ENCODE peak calls at places on chromosome 2, in five cellular contexts. One of them, this sample, is unnamed.

GRCh38 chr2:43024515-43024962 is 201.9 kb downstream of the ZFP36L2 start:
- DNase-seq in WERI-Rb-1: peak; percentile 90
- DNase-seq in brain microvascular endothelial cell: peak; percentile 42
- DNase-seq in bronchial epithelial cell: peak; percentile 31
- DNase-seq in HFF-Myc: no peak
- DNase-seq in this sample: peak; percentile 15

GRCh38 chr2:241252778-241253475 is 62.5 kb downstream of the HDLBP start:
- DNase-seq in WERI-Rb-1: no peak
- DNase-seq in brain microvascular endothelial cell: no peak
- DNase-seq in bronchial epithelial cell: no peak
- DNase-seq in HFF-Myc: no peak
- DNase-seq in this sample: no peak

GRCh38 chr2:72144412-72144745 is 3.3 kb downstream of the CYP26B1 start:
- DNase-seq in WERI-Rb-1: no peak
- DNase-seq in brain microvascular endothelial cell: no peak
- DNase-seq in bronchial epithelial cell: no peak
- DNase-seq in HFF-Myc: no peak
- DNase-seq in this sample: no peak

GRCh38 chr2:24515841-24516240 is 24.8 kb downstream of the NCOA1 start:
- DNase-seq in WERI-Rb-1: no peak
- DNase-seq in brain microvascular endothelial cell: no peak
- DNase-seq in bronchial epithelial cell: no peak
- DNase-seq in HFF-Myc: no peak
- DNase-seq in this sample: no peak

GRCh38 chr2:11679016-11679415 is 9.0 kb upstream of the NTSR2 start:
- DNase-seq in WERI-Rb-1: peak; percentile 8
- DNase-seq in brain microvascular endothelial cell: no peak
- DNase-seq in bronchial epithelial cell: no peak
- DNase-seq in HFF-Myc: no peak
- DNase-seq in this sample: no peak

GRCh38 chr2:120719471-120719870 is 16.2 kb upstream of the GLI2 start:
- DNase-seq in WERI-Rb-1: no peak
- DNase-seq in brain microvascular endothelial cell: no peak
- DNase-seq in bronchial epithelial cell: no peak
- DNase-seq in HFF-Myc: no peak
- DNase-seq in this sample: no peak

GRCh38 chr2:68849579-68850030 is 21.6 kb downstream of the BMP10 start:
- DNase-seq in WERI-Rb-1: no peak
- DNase-seq in brain microvascular endothelial cell: peak; percentile 86
- DNase-seq in bronchial epithelial cell: peak; percentile 31
- DNase-seq in HFF-Myc: no peak
- DNase-seq in this sample: no peak

GRCh38 chr2:236210536-236210935 is 42.4 kb upstream of the GBX2 start:
- DNase-seq in WERI-Rb-1: no peak
- DNase-seq in brain microvascular endothelial cell: no peak
- DNase-seq in bronchial epithelial cell: no peak
- DNase-seq in HFF-Myc: no peak
- DNase-seq in this sample: no peak

GRCh38 chr2:111068435-111069058 is 52.2 kb upstream of the BCL2L11 start:
- DNase-seq in WERI-Rb-1: no peak
- DNase-seq in brain microvascular endothelial cell: no peak
- DNase-seq in bronchial epithelial cell: peak; percentile 88
- DNase-seq in HFF-Myc: no peak
- DNase-seq in this sample: no peak

GRCh38 chr2:112692914-112693313 is 27.9 kb upstream of the NT5DC4 start:
- DNase-seq in WERI-Rb-1: no peak
- DNase-seq in brain microvascular endothelial cell: no peak
- DNase-seq in bronchial epithelial cell: peak; percentile 77
- DNase-seq in HFF-Myc: no peak
- DNase-seq in this sample: no peak

DNA sequence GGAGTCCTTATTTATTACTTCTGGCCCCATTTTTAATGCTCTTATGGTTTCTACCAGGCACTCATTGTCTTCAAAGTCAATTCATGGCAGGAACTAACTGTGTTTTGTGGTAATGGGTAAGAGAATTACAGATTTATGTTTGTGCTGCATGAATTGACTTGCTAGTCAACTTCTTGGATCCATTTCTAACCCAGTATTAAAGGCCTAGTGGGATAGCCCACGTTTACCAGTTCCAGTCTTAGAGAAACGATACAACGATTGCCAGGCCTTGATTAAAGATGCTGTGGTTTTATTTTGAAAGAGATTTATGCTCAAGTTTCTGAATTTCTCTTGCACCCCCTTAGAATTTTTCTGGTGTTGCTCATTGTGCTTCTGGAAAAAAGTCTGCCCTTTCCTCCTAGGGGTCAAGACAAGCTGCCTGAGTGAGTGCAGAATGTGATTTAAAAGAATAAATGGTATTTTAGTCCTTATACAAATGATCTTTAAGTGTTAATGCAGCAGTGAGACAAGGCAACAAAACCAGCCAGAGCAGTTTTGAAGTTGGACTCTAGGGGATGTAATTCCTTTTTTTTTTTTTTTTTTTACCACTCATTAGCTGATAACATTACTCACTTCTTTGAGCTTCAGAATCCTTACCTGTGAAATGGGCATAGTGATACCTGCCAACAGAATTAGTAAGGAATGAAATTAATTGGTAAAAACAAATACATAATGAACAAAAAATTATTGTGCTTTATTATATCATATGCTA is 101.5 kb downstream of the ARHGAP15 start:
- DNase-seq in WERI-Rb-1: no peak
- DNase-seq in brain microvascular endothelial cell: no peak
- DNase-seq in bronchial epithelial cell: no peak
- DNase-seq in HFF-Myc: no peak
- DNase-seq in this sample: no peak
- TF ChIP-seq CTCF in WERI-Rb-1: no peak
- TF ChIP-seq CTCF in brain microvascular endothelial cell: peak; percentile 14
- TF ChIP-seq CTCF in bronchial epithelial cell: no peak
- TF ChIP-seq CTCF in HFF-Myc: no peak
- TF ChIP-seq CTCF in this sample: peak; percentile 24

GRCh38 chr2:175049671-175050070 is 44.5 kb upstream of the CHN1 start:
- DNase-seq in WERI-Rb-1: no peak
- DNase-seq in brain microvascular endothelial cell: no peak
- DNase-seq in bronchial epithelial cell: peak; percentile 19
- DNase-seq in HFF-Myc: no peak
- DNase-seq in this sample: no peak

GRCh38 chr2:175048275-175048674 is 43.1 kb upstream of the CHN1 start:
- DNase-seq in WERI-Rb-1: no peak
- DNase-seq in brain microvascular endothelial cell: no peak
- DNase-seq in bronchial epithelial cell: no peak
- DNase-seq in HFF-Myc: no peak
- DNase-seq in this sample: no peak
- H3K4me3 ChIP-seq in WERI-Rb-1: no peak overlapping the region
- H3K4me3 ChIP-seq in brain microvascular endothelial cell: no peak overlapping the region
- H3K4me3 ChIP-seq in bronchial epithelial cell: no peak overlapping the region
- H3K4me3 ChIP-seq in HFF-Myc: no peak overlapping the region
- H3K4me3 ChIP-seq in this sample: no peak overlapping the region

DNA sequence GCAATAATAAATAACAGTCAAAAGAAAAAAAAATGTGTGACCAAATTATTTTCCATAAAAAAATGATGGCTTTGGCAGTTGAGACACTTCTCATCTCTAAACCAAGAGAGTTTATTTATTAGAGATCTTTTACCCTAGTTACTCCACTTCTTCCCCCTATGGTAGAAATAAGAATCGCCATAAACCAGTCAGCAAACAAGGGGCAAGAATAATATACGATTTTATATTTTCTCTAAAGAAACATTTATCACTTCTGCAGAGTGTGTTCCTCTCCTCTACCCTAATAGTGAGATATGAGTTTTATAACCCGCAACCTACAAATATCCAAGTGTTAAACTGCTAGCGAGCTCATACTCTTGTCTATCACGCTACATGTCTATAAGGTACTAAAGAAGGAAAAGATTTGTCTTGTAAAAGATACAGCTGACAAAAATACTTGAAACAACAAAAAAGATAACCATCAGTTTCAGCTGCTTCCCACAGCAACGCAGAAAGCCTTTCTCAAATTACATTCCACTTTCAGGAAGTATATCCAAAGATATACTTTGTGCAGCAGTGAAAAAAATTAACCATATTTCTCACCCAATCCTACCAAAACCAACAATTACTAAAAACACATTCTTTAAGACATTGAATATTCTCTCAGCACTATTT is 2.2 kb downstream of the RNF103 start:
- DNase-seq in WERI-Rb-1: no peak
- DNase-seq in brain microvascular endothelial cell: no peak
- DNase-seq in bronchial epithelial cell: no peak
- DNase-seq in HFF-Myc: no peak
- DNase-seq in this sample: no peak
- TF ChIP-seq CTCF in WERI-Rb-1: no peak
- TF ChIP-seq CTCF in brain microvascular endothelial cell: no peak
- TF ChIP-seq CTCF in bronchial epithelial cell: no peak
- TF ChIP-seq CTCF in HFF-Myc: no peak
- TF ChIP-seq CTCF in this sample: no peak

GRCh38 chr2:226795281-226796011 is 4.2 kb downstream of the IRS1 start:
- DNase-seq in WERI-Rb-1: no peak
- DNase-seq in brain microvascular endothelial cell: no peak
- DNase-seq in bronchial epithelial cell: no peak
- DNase-seq in HFF-Myc: no peak
- DNase-seq in this sample: no peak
- H3K4me3 ChIP-seq in WERI-Rb-1: no peak overlapping the region
- H3K4me3 ChIP-seq in brain microvascular endothelial cell: peak overlapping the region; percentile 65
- H3K4me3 ChIP-seq in bronchial epithelial cell: peak overlapping the region; percentile 32
- H3K4me3 ChIP-seq in HFF-Myc: peak overlapping the region; percentile 77
- H3K4me3 ChIP-seq in this sample: peak overlapping the region; percentile 88

DNA sequence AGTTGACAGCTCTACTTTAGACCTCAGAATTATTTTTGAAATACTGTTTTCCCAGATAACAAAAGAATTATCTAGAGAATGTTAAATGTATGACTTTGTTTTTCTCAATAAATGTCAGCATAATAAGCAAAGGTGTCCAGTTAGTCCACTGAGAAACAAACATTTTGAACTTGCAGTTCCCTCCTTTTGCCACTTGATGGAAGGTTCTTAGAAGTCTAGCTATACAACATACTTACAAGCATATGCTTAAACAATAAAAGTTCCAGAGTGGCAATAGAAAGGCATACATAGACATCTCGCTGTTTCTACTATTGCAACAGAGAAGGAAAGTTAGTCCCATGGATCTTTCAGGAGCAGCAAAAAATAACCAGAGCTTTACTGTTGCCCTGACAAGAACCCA is 11.8 kb downstream of the NDUFA10 start:
- DNase-seq in WERI-Rb-1: no peak
- DNase-seq in brain microvascular endothelial cell: no peak
- DNase-seq in bronchial epithelial cell: peak; percentile 33
- DNase-seq in HFF-Myc: no peak
- DNase-seq in this sample: no peak
- TF ChIP-seq CTCF in WERI-Rb-1: no peak
- TF ChIP-seq CTCF in brain microvascular endothelial cell: peak; percentile 38
- TF ChIP-seq CTCF in bronchial epithelial cell: no peak
- TF ChIP-seq CTCF in HFF-Myc: peak; percentile 11
- TF ChIP-seq CTCF in this sample: peak; percentile 34

This sample was measured in astrocyte of the cerebellum.